ENCODE peak calls at places on chromosomes 3 and 15, in nine cellular contexts. U, J, K, R, F, S, V, B and M are unnamed samples. For H3K36me3, the result is how much of the 10 kb centered on the place peaks cover.

GRCh38 chr3:188486126-188486525 is 332.2 kb downstream of the LPP start:
- DNase-seq in U (no peak), J (no peak), K (no peak), R (no peak), F (no peak), S (no peak), V (no peak), B (no peak), M (no peak)

GRCh38 chr3:22089284-22089683 is 338.3 kb upstream of the ZNF385D start:
- DNase-seq in U (no peak), J (peak), K (no peak), R (no peak), F (no peak), S (no peak), V (no peak), B (no peak), M (no peak)

GRCh38 chr3:144652573-144652972 is 681.0 kb downstream of the DIPK2A start:
- DNase-seq in U (no peak), J (no peak), K (no peak), R (no peak), F (no peak), S (no peak), V (no peak), B (no peak), M (no peak)

GRCh38 chr15:57922780-57923179 is 142.7 kb downstream of the ALDH1A2 start:
- DNase-seq in U (no peak), J (no peak), K (peak), R (no peak), F (no peak), S (no peak), V (peak), B (no peak), M (no peak)

GRCh38 chr3:40387001-40387894 is at the start of gene ENTPD3:
- DNase-seq in U (peak), J (no peak), K (no peak), R (no peak), F (no peak), S (peak), V (no peak), B (no peak), M (no peak)

GRCh38 chr3:52055537-52056351 is 627 bp downstream of the DUSP7 start:
- DNase-seq in U (peak), J (no peak), K (peak), R (no peak), F (peak), S (peak), V (peak), B (no peak), M (no peak)

GRCh38 chr15:51307811-51308210 is 30.6 kb downstream of the CYP19A1 start:
- DNase-seq in U (no peak), J (no peak), K (no peak), R (no peak), F (no peak), S (no peak), V (no peak), B (no peak), M (no peak)

GRCh38 chr15:100651253-100651652 is 48.9 kb downstream of the ASB7 start:
- DNase-seq in U (no peak), J (no peak), K (no peak), R (no peak), F (no peak), S (no peak), V (no peak), B (no peak), M (no peak)

GRCh38 chr3:126087552-126088175 is 3.7 kb upstream of the SLC41A3 start:
- DNase-seq in U (no peak), J (no peak), K (no peak), R (no peak), F (no peak), S (no peak), V (no peak), B (no peak), M (no peak)

GRCh38 chr3:13655074-13655913 is 106.4 kb downstream of the FBLN2 start:
- DNase-seq in U (no peak), J (no peak), K (peak), R (no peak), F (peak), S (peak), V (no peak), B (no peak), M (no peak)

GRCh38 chr15:64213646-64214045 is 50.8 kb upstream of the PPIB start:
- DNase-seq in U (no peak), J (no peak), K (no peak), R (no peak), F (no peak), S (no peak), V (no peak), B (no peak), M (no peak)

GRCh38 chr3:69723389-69723788 is 15.9 kb upstream of the MITF start:
- DNase-seq in U (no peak), J (no peak), K (no peak), R (no peak), F (peak), S (no peak), V (no peak), B (no peak), M (no peak)

GRCh38 chr3:136730595-136731273 is 21.4 kb downstream of the STAG1 start:
- DNase-seq in U (peak), J (peak), K (no peak), R (no peak), F (no peak), S (no peak), V (no peak), B (no peak), M (no peak)

GRCh38 chr15:79811406-79812405 is 85.1 kb downstream of the MTHFS start:
- DNase-seq in U (no peak), J (no peak), K (peak), R (peak), F (peak), S (no peak), V (peak), B (peak), M (no peak)

GRCh38 chr3:126130081-126130855 is 46.3 kb upstream of the SLC41A3 start:
- DNase-seq in U (peak), J (no peak), K (no peak), R (peak), F (peak), S (peak), V (peak), B (peak), M (no peak)

GRCh38 chr15:93989611-93990010 is 241.8 kb upstream of the MCTP2 start:
- DNase-seq in U (no peak), J (no peak), K (no peak), R (no peak), F (no peak), S (no peak), V (no peak), B (no peak), M (no peak)

GRCh38 chr3:193637831-193638230 is 44.8 kb downstream of the OPA1 start:
- DNase-seq in U (no peak), J (no peak), K (no peak), R (no peak), F (no peak), S (no peak), V (no peak), B (no peak), M (no peak)
- H3K36me3 ChIP-seq in U (under half), J (under half), K (under half), R (half or more), F (under half), S (under half), V (half or more), B (under half), M (under half)

GRCh38 chr3:3739345-3740060 is 59.7 kb upstream of the LRRN1 start:
- DNase-seq in U (no peak), J (no peak), K (no peak), R (no peak), F (no peak), S (no peak), V (no peak), B (no peak), M (no peak)

GRCh38 chr3:3740061-3740460 is 59.2 kb upstream of the LRRN1 start:
- DNase-seq in U (no peak), J (no peak), K (no peak), R (no peak), F (no peak), S (no peak), V (no peak), B (no peak), M (no peak)

GRCh38 chr3:3734881-3735280 is 64.3 kb upstream of the LRRN1 start:
- DNase-seq in U (no peak), J (no peak), K (no peak), R (no peak), F (no peak), S (no peak), V (no peak), B (no peak), M (no peak)

GRCh38 chr3:3735919-3736318 is 63.3 kb upstream of the LRRN1 start:
- DNase-seq in U (no peak), J (no peak), K (no peak), R (no peak), F (no peak), S (no peak), V (no peak), B (no peak), M (no peak)

GRCh38 chr3:3737511-3737910 is 61.7 kb upstream of the LRRN1 start:
- DNase-seq in U (no peak), J (no peak), K (no peak), R (no peak), F (no peak), S (no peak), V (no peak), B (no peak), M (no peak)
- TF ChIP-seq POLR2A in U (no peak), J (no peak), K (no peak), R (no peak), F (no peak), S (no peak), V (no peak), B (no peak), M (no peak)

GRCh38 chr3:15682766-15683165 is 81.2 kb downstream of the BTD start:
- DNase-seq in U (no peak), J (no peak), K (no peak), R (no peak), F (no peak), S (no peak), V (no peak), B (no peak), M (no peak)
- H3K36me3 ChIP-seq in U (half or more), J (under half), K (under half), R (half or more), F (under half), S (under half), V (under half), B (under half), M (under half)

GRCh38 chr3:148763921-148764320 is 63.7 kb upstream of the CPB1 start:
- DNase-seq in U (no peak), J (no peak), K (no peak), R (no peak), F (no peak), S (no peak), V (no peak), B (no peak), M (no peak)
- TF ChIP-seq POLR2A in U (no peak), J (no peak), K (no peak), R (no peak), F (no peak), S (no peak), V (no peak), B (no peak), M (no peak)

DNA sequence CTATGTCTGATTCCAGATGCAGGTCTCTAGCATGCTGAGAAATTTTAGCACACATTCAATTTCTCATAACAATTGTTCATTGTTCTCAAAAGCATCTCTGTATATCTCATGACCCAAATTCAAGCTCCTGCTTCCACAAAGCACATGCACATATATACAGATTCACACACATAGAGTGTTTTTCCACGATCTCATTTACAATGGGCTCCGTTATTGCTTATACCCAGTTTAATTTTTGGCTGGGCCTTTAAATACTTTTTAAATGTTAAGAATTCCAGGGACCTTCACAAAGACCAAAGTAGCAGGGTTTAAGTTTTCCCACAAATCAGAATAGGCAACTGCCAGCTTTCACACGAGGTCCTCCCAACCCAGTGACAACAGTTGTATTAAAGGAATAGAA is 333.5 kb upstream of the SEMA6D start:
- DNase-seq in U (no peak), J (no peak), K (no peak), R (no peak), F (no peak), S (no peak), V (no peak), B (no peak), M (no peak)
- H3K36me3 ChIP-seq in U (under half), J (under half), K (under half), R (under half), F (under half), S (under half), V (under half), B (under half), M (under half)

DNA sequence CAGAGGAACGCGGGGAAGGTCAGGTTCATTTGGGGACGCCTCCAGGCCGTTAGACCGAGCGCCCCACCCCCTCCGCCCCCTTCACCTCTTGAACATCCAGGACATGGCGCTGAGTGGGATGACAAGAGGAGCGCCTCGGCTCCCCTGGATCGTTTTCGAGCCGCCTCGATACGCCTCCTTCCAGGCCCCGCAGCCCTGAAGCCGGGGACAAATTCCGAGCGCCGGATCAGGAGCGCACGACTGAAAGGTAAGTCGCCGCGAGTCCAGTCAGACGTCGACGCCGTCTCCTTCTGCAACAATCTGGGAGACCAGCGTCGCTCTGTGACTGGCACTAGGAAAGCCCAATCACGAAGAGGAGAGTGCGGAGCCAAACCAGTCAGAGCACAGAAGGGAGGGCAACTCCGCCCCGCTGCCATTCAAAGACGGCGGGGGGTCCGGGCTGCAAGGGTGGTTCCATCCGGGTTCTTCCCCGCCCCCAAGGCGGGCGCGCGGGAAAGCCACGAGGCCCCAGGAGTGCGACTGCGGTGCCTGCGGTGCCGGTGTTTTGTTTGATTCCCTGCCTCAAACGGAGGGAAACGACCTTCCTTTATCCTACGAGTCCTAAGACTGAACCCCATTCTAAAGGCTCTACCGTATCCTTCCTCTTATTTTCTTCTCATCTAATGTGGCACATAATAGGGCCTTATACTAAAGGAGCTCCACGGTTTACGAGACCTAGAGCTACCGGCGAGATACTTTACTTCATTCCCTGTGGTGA is at the start of gene HLTF:
- DNase-seq in U (peak), J (peak), K (peak), R (peak), F (peak), S (peak), V (peak), B (peak), M (peak)
- TF ChIP-seq POLR2A in U (peak), J (peak), K (no peak), R (no peak), F (peak), S (peak), V (no peak), B (no peak), M (peak)